ENCODE peak calls at places on chromosome 18, in six cellular contexts. One of them, this sample, is unnamed.

GRCh38 chr18:75208055-75208835 is 694 bp downstream of the PTGR3 start:
- DNase-seq in Karpas-422: peak; percentile 69
- DNase-seq in HCT116: no peak
- DNase-seq in fibroblast of lung: peak; percentile 71
- DNase-seq in GM23338: peak; percentile 58
- DNase-seq in PC-3: peak; percentile 37
- DNase-seq in this sample: peak; percentile 4

GRCh38 chr18:7592305-7593071 is 25.4 kb downstream of the PTPRM start:
- DNase-seq in Karpas-422: no peak
- DNase-seq in HCT116: no peak
- DNase-seq in fibroblast of lung: no peak
- DNase-seq in GM23338: peak; percentile 70
- DNase-seq in PC-3: no peak
- DNase-seq in this sample: no peak

GRCh38 chr18:77262655-77263470 is 13.2 kb downstream of the GALR1 start:
- DNase-seq in Karpas-422: no peak
- DNase-seq in HCT116: no peak
- DNase-seq in fibroblast of lung: no peak
- DNase-seq in GM23338: no peak
- DNase-seq in PC-3: peak; percentile 77
- DNase-seq in this sample: no peak

GRCh38 chr18:741931-742512 is 29.6 kb upstream of the ENOSF1 start:
- DNase-seq in Karpas-422: peak; percentile 71
- DNase-seq in HCT116: peak; percentile 34
- DNase-seq in fibroblast of lung: peak; percentile 47
- DNase-seq in GM23338: peak; percentile 53
- DNase-seq in PC-3: peak; percentile 53
- DNase-seq in this sample: peak; percentile 46

GRCh38 chr18:73352546-73352945 is 484.8 kb upstream of the NETO1 start:
- DNase-seq in Karpas-422: no peak
- DNase-seq in HCT116: no peak
- DNase-seq in fibroblast of lung: no peak
- DNase-seq in GM23338: no peak
- DNase-seq in PC-3: no peak
- DNase-seq in this sample: no peak

GRCh38 chr18:31648966-31649429 is 35.4 kb downstream of the B4GALT6 start:
- DNase-seq in Karpas-422: no peak
- DNase-seq in HCT116: peak; percentile 78
- DNase-seq in fibroblast of lung: peak; percentile 75
- DNase-seq in GM23338: no peak
- DNase-seq in PC-3: peak; percentile 83
- DNase-seq in this sample: no peak

GRCh38 chr18:10588975-10589374 is 63.1 kb downstream of the NAPG start:
- DNase-seq in Karpas-422: no peak
- DNase-seq in HCT116: peak; percentile 18
- DNase-seq in fibroblast of lung: no peak
- DNase-seq in GM23338: no peak
- DNase-seq in PC-3: peak; percentile 55
- DNase-seq in this sample: no peak

GRCh38 chr18:8468911-8469310 is 140.3 kb upstream of the RAB12 start:
- DNase-seq in Karpas-422: no peak
- DNase-seq in HCT116: no peak
- DNase-seq in fibroblast of lung: peak; percentile 56
- DNase-seq in GM23338: no peak
- DNase-seq in PC-3: no peak
- DNase-seq in this sample: no peak

GRCh38 chr18:48698707-48699106 is 159.9 kb downstream of the CTIF start:
- DNase-seq in Karpas-422: no peak
- DNase-seq in HCT116: no peak
- DNase-seq in fibroblast of lung: no peak
- DNase-seq in GM23338: no peak
- DNase-seq in PC-3: no peak
- DNase-seq in this sample: no peak

GRCh38 chr18:9941108-9941507 is 27.3 kb downstream of the VAPA start:
- DNase-seq in Karpas-422: no peak
- DNase-seq in HCT116: no peak
- DNase-seq in fibroblast of lung: no peak
- DNase-seq in GM23338: no peak
- DNase-seq in PC-3: no peak
- DNase-seq in this sample: no peak

GRCh38 chr18:77114564-77115391 is 17.8 kb downstream of the MBP start:
- DNase-seq in Karpas-422: no peak
- DNase-seq in HCT116: no peak
- DNase-seq in fibroblast of lung: peak; percentile 70
- DNase-seq in GM23338: no peak
- DNase-seq in PC-3: no peak
- DNase-seq in this sample: no peak

GRCh38 chr18:59629894-59630293 is 67.3 kb downstream of the CCBE1 start:
- DNase-seq in Karpas-422: no peak
- DNase-seq in HCT116: no peak
- DNase-seq in fibroblast of lung: no peak
- DNase-seq in GM23338: no peak
- DNase-seq in PC-3: no peak
- DNase-seq in this sample: no peak

GRCh38 chr18:74326238-74326637 is 10.6 kb downstream of the C18orf63 start:
- DNase-seq in Karpas-422: no peak
- DNase-seq in HCT116: no peak
- DNase-seq in fibroblast of lung: no peak
- DNase-seq in GM23338: no peak
- DNase-seq in PC-3: no peak
- DNase-seq in this sample: no peak

GRCh38 chr18:23229472-23229871 is 94.2 kb downstream of the CABLES1 start:
- DNase-seq in Karpas-422: no peak
- DNase-seq in HCT116: no peak
- DNase-seq in fibroblast of lung: peak; percentile 17
- DNase-seq in GM23338: no peak
- DNase-seq in PC-3: no peak
- DNase-seq in this sample: no peak
- H2AFZ ChIP-seq in Karpas-422: no peak overlapping the region
- H2AFZ ChIP-seq in HCT116: no peak overlapping the region
- H2AFZ ChIP-seq in fibroblast of lung: no peak overlapping the region
- H2AFZ ChIP-seq in GM23338: no peak overlapping the region
- H2AFZ ChIP-seq in PC-3: no peak overlapping the region
- H2AFZ ChIP-seq in this sample: no peak overlapping the region

GRCh38 chr18:33101316-33101715 is 328.5 kb upstream of the KLHL14 start:
- DNase-seq in Karpas-422: no peak
- DNase-seq in HCT116: no peak
- DNase-seq in fibroblast of lung: no peak
- DNase-seq in GM23338: no peak
- DNase-seq in PC-3: no peak
- DNase-seq in this sample: no peak
- H3K79me2 ChIP-seq in Karpas-422: no peaks in the 10 kb centered on the region
- H3K79me2 ChIP-seq in HCT116: no peaks in the 10 kb centered on the region
- H3K79me2 ChIP-seq in fibroblast of lung: no peaks in the 10 kb centered on the region
- H3K79me2 ChIP-seq in GM23338: no peaks in the 10 kb centered on the region
- H3K79me2 ChIP-seq in PC-3: no peaks in the 10 kb centered on the region
- H3K79me2 ChIP-seq in this sample: no peaks in the 10 kb centered on the region

GRCh38 chr18:63774511-63774910 is 707 bp upstream of the SERPINB7 start:
- DNase-seq in Karpas-422: no peak
- DNase-seq in HCT116: no peak
- DNase-seq in fibroblast of lung: no peak
- DNase-seq in GM23338: no peak
- DNase-seq in PC-3: peak; percentile 48
- DNase-seq in this sample: no peak

GRCh38 chr18:63779386-63779785 is 4.2 kb downstream of the SERPINB7 start:
- DNase-seq in Karpas-422: no peak
- DNase-seq in HCT116: no peak
- DNase-seq in fibroblast of lung: no peak
- DNase-seq in GM23338: no peak
- DNase-seq in PC-3: peak; percentile 58
- DNase-seq in this sample: no peak

GRCh38 chr18:63773616-63774015 is 1.6 kb upstream of the SERPINB7 start:
- DNase-seq in Karpas-422: no peak
- DNase-seq in HCT116: no peak
- DNase-seq in fibroblast of lung: no peak
- DNase-seq in GM23338: no peak
- DNase-seq in PC-3: no peak
- DNase-seq in this sample: no peak

GRCh38 chr18:63775166-63775730 is at the start of gene SERPINB7:
- DNase-seq in Karpas-422: no peak
- DNase-seq in HCT116: peak; percentile 10
- DNase-seq in fibroblast of lung: peak; percentile 95
- DNase-seq in GM23338: no peak
- DNase-seq in PC-3: peak; percentile 96
- DNase-seq in this sample: no peak
- H2AFZ ChIP-seq in Karpas-422: no peak within 1 kb of the TSS
- H2AFZ ChIP-seq in HCT116: peak within 1 kb of the TSS; percentile 29
- H2AFZ ChIP-seq in fibroblast of lung: no peak within 1 kb of the TSS
- H2AFZ ChIP-seq in GM23338: no peak within 1 kb of the TSS
- H2AFZ ChIP-seq in PC-3: peak within 1 kb of the TSS; percentile 12
- H2AFZ ChIP-seq in this sample: no peak within 1 kb of the TSS

GRCh38 chr18:79682896-79683625 is 3.5 kb downstream of the CTDP1 start:
- DNase-seq in Karpas-422: no peak
- DNase-seq in HCT116: no peak
- DNase-seq in fibroblast of lung: no peak
- DNase-seq in GM23338: no peak
- DNase-seq in PC-3: no peak
- DNase-seq in this sample: no peak

GRCh38 chr18:79680891-79681339 is 1.3 kb downstream of the CTDP1 start:
- DNase-seq in Karpas-422: no peak
- DNase-seq in HCT116: no peak
- DNase-seq in fibroblast of lung: no peak
- DNase-seq in GM23338: no peak
- DNase-seq in PC-3: no peak
- DNase-seq in this sample: no peak

GRCh38 chr18:79681484-79682387 is 2.1 kb downstream of the CTDP1 start:
- DNase-seq in Karpas-422: peak; percentile 56
- DNase-seq in HCT116: no peak
- DNase-seq in fibroblast of lung: no peak
- DNase-seq in GM23338: no peak
- DNase-seq in PC-3: peak; percentile 15
- DNase-seq in this sample: no peak

GRCh38 chr18:79683626-79684282 is 4.2 kb downstream of the CTDP1 start:
- DNase-seq in Karpas-422: no peak
- DNase-seq in HCT116: no peak
- DNase-seq in fibroblast of lung: no peak
- DNase-seq in GM23338: no peak
- DNase-seq in PC-3: no peak
- DNase-seq in this sample: no peak

DNA sequence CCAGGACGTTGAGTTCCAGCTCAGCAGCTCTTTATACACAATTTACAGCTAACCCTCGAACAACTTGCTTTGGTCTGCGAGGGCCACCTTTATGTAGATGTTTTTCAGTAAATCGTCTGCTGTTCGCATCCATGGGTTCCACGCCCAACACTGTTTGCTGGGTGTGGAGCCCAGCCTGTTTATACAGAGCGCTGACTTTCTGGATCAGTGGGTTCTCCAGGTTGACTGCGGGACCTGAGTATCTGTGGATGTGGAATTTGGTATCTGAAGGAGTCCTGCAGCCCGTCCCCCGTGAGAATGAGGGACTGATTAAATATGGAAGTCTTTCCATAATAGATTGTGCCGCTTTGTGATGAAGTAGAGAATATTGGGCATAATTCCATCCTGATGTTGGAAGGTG is 2.9 kb downstream of the CTDP1 start:
- DNase-seq in Karpas-422: no peak
- DNase-seq in HCT116: no peak
- DNase-seq in fibroblast of lung: no peak
- DNase-seq in GM23338: no peak
- DNase-seq in PC-3: no peak
- DNase-seq in this sample: no peak
- H3K79me2 ChIP-seq in Karpas-422: peaks cover 79% of the 10 kb centered on the region
- H3K79me2 ChIP-seq in HCT116: peaks cover 82% of the 10 kb centered on the region
- H3K79me2 ChIP-seq in fibroblast of lung: peaks cover 62% of the 10 kb centered on the region
- H3K79me2 ChIP-seq in GM23338: peaks cover 72% of the 10 kb centered on the region
- H3K79me2 ChIP-seq in PC-3: peaks cover 80% of the 10 kb centered on the region
- H3K79me2 ChIP-seq in this sample: peaks cover 50% of the 10 kb centered on the region

GRCh38 chr18:46338213-46338612 is 234.0 kb downstream of the HAUS1 start:
- DNase-seq in Karpas-422: no peak
- DNase-seq in HCT116: no peak
- DNase-seq in fibroblast of lung: no peak
- DNase-seq in GM23338: peak; percentile 57
- DNase-seq in PC-3: no peak
- DNase-seq in this sample: no peak

GRCh38 chr18:46338761-46339160 is 234.6 kb downstream of the HAUS1 start:
- DNase-seq in Karpas-422: no peak
- DNase-seq in HCT116: no peak
- DNase-seq in fibroblast of lung: no peak
- DNase-seq in GM23338: no peak
- DNase-seq in PC-3: no peak
- DNase-seq in this sample: no peak

GRCh38 chr18:46336278-46337205 is 232.4 kb downstream of the HAUS1 start:
- DNase-seq in Karpas-422: no peak
- DNase-seq in HCT116: no peak
- DNase-seq in fibroblast of lung: peak; percentile 10
- DNase-seq in GM23338: no peak
- DNase-seq in PC-3: no peak
- DNase-seq in this sample: no peak

GRCh38 chr18:46335551-46336059 is 231.4 kb downstream of the HAUS1 start:
- DNase-seq in Karpas-422: no peak
- DNase-seq in HCT116: no peak
- DNase-seq in fibroblast of lung: peak; percentile 18
- DNase-seq in GM23338: peak; percentile 88
- DNase-seq in PC-3: no peak
- DNase-seq in this sample: no peak

DNA sequence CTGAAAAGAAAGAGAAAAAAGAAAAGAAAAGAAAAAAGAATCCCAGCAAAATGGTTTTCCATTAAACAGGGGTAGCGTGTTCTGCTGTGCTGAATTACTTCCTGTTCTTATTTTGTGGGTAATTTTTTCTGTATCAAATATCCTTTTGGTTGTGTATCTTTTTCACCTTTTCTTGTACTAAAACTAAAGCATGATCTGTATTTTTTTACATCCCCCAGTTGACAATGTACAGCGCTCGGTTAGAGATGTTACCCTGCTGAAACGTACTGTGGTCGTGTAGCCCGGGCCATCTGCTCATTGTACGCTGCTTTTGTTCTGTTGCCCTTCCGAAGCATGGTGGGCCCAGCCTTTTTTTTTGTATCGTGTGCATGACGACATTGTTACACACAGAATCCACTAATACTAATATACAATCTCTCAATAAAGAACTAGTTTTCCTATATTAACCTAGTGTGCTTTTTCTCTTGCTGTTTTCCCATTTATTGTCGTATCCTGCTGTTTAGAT is 233.1 kb downstream of the HAUS1 start:
- DNase-seq in Karpas-422: no peak
- DNase-seq in HCT116: no peak
- DNase-seq in fibroblast of lung: no peak
- DNase-seq in GM23338: no peak
- DNase-seq in PC-3: no peak
- DNase-seq in this sample: no peak
- H2AFZ ChIP-seq in Karpas-422: no peak overlapping the region
- H2AFZ ChIP-seq in HCT116: no peak overlapping the region
- H2AFZ ChIP-seq in fibroblast of lung: no peak overlapping the region
- H2AFZ ChIP-seq in GM23338: no peak overlapping the region
- H2AFZ ChIP-seq in PC-3: no peak overlapping the region
- H2AFZ ChIP-seq in this sample: peak overlapping the region; percentile 74